ENCODE peak calls at places on chromosomes 12 and 14, in six cellular contexts. M is HCT116, U is prostate gland, T is transverse colon, S is ovary, K is breast epithelium. G is an unnamed sample.

GRCh38 chr12:11652351-11653040 is 3.0 kb downstream of the ETV6 start:
- DNase-seq in M (no peak), U (peak), T (peak), S (peak), K (peak), G (peak)

GRCh38 chr12:59651230-59651920 is 55.5 kb downstream of the SLC16A7 start:
- DNase-seq in M (no peak), U (no peak), T (no peak), S (no peak), K (no peak), G (no peak)

GRCh38 chr14:94390372-94391086 is 2.1 kb upstream of the SERPINA1 start:
- DNase-seq in M (no peak), U (peak), T (peak), S (no peak), K (peak), G (peak)

GRCh38 chr12:32448581-32448980 is 49.2 kb downstream of the FGD4 start:
- DNase-seq in M (no peak), U (no peak), T (no peak), S (no peak), K (no peak), G (no peak)

GRCh38 chr12:105365231-105365630 is 34.7 kb downstream of the C12orf75 start:
- DNase-seq in M (no peak), U (no peak), T (no peak), S (no peak), K (no peak), G (no peak)

GRCh38 chr12:122834229-122834920 is 882 bp upstream of the HIP1R start:
- DNase-seq in M (peak), U (no peak), T (peak), S (peak), K (no peak), G (peak)

GRCh38 chr12:92696240-92696639 is 6.5 kb upstream of the PLEKHG7 start:
- DNase-seq in M (no peak), U (no peak), T (peak), S (no peak), K (no peak), G (no peak)

GRCh38 chr12:101839324-101840283 is 8.8 kb upstream of the GNPTAB start:
- DNase-seq in M (peak), U (peak), T (peak), S (peak), K (peak), G (no peak)

GRCh38 chr14:34711169-34711568 is 3.2 kb downstream of the CFL2 start:
- DNase-seq in M (no peak), U (no peak), T (peak), S (no peak), K (no peak), G (no peak)

GRCh38 chr14:77158175-77158908 is 16.8 kb upstream of the ZDHHC22 start:
- DNase-seq in M (no peak), U (no peak), T (no peak), S (no peak), K (no peak), G (no peak)

GRCh38 chr14:50619569-50620141 is 48.5 kb downstream of the SAV1 start:
- DNase-seq in M (peak), U (no peak), T (no peak), S (no peak), K (no peak), G (no peak)

GRCh38 chr12:1398673-1399072 is 195.7 kb downstream of the FBXL14 start:
- DNase-seq in M (no peak), U (no peak), T (no peak), S (no peak), K (no peak), G (no peak)

GRCh38 chr12:2076196-2076570 is 23.4 kb downstream of the CACNA1C start:
- DNase-seq in M (no peak), U (no peak), T (no peak), S (peak), K (no peak), G (no peak)

GRCh38 chr12:88306471-88307069 is 164.5 kb downstream of the TMTC3 start:
- DNase-seq in M (no peak), U (no peak), T (no peak), S (no peak), K (no peak), G (no peak)

GRCh38 chr12:79194595-79194994 is 330.0 kb downstream of the SYT1 start:
- DNase-seq in M (no peak), U (no peak), T (no peak), S (no peak), K (no peak), G (no peak)

GRCh38 chr12:79186506-79186905 is 321.9 kb downstream of the SYT1 start:
- DNase-seq in M (no peak), U (no peak), T (no peak), S (no peak), K (no peak), G (no peak)

GRCh38 chr12:79187032-79187431 is 322.5 kb downstream of the SYT1 start:
- DNase-seq in M (no peak), U (no peak), T (no peak), S (no peak), K (no peak), G (no peak)

DNA sequence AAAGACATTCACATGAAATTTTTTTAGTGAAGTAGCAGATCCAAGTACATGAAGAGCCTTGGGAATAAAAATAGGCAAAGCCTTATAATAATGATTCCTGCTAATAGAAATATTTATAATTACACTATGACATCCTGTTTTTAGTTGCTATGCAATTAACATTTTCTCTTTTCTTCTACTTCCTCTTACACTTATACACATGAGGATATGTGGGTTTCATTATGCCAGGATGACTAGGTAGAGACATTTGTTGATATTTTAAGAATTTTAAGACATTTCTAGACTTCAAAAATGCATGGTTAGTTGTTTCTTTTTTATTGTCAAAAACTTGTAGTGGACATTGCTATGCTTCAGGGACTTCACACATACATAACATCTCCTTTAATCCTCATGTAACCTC is 326.8 kb downstream of the SYT1 start:
- DNase-seq in M (no peak), U (no peak), T (no peak), S (no peak), K (no peak), G (no peak)
- TF ChIP-seq POLR2A in M (no peak), U (no peak), T (no peak), S (no peak), K (no peak), G (no peak)

DNA sequence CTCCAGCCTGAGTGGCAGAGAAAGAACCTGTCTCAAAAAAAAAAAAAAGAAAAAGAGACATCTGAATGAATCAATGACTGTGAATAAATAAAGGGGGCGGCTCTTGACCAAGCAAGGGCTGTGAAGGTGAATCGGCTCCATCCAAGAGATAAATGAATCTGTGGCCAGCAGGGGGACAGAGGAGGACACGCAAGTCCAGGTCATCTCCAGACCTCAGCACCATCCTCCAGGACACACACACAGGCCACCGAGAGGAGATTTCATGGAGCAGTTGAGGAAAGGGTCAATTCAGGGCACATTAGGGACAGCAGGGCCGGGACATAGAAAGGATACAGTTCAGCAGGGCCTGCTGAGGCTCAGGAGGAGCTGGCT is 21.6 kb downstream of the TRPV4 start:
- DNase-seq in M (no peak), U (no peak), T (no peak), S (no peak), K (no peak), G (no peak)
- TF ChIP-seq CTCF in M (peak), U (no peak), T (no peak), S (no peak), K (no peak), G (no peak)

GRCh38 chr12:116166306-116166705 is 111.2 kb downstream of the MED13L start:
- DNase-seq in M (no peak), U (no peak), T (no peak), S (no peak), K (no peak), G (no peak)

GRCh38 chr12:116161588-116161987 is 115.9 kb downstream of the MED13L start:
- DNase-seq in M (no peak), U (no peak), T (no peak), S (no peak), K (no peak), G (no peak)

GRCh38 chr12:116164263-116164817 is 113.2 kb downstream of the MED13L start:
- DNase-seq in M (no peak), U (no peak), T (no peak), S (no peak), K (no peak), G (no peak)

GRCh38 chr12:116162071-116162470 is 115.4 kb downstream of the MED13L start:
- DNase-seq in M (no peak), U (no peak), T (no peak), S (no peak), K (no peak), G (no peak)

GRCh38 chr12:116164976-116165425 is 112.5 kb downstream of the MED13L start:
- DNase-seq in M (peak), U (no peak), T (no peak), S (no peak), K (no peak), G (no peak)
- H3K4me3 ChIP-seq in M (no peak), U (no peak), T (no peak), S (no peak), K (no peak), G (no peak)

DNA sequence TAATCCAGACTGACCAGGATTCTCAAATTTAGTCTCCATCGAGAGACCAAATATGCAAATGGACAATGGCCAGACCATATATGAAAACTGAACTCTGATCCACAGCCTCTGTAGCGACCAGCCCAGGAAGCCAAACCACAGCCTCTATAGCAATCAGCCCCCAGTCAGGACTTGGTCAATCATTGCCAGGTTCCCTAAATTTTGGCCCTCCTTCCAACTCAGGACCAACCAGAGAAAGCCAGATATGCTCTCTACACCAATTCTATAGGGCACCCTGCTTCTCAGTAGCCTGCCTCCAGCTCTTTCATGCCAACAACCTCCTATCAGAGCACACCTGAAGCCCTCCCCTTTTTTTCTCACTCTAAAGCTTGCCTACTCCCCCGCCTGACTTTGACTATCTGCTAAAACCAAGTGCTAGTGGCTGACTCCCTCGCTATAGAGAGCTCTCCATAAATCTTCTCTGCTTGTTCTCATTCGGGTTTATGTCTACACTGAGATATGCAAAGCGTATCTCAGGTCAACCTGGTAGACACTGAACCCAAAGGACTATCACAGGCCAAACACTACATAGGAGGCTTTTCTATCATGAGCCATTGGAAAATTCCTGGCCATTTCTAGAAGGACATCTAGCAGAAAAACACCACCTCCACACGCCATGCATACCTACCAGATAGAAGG is 110.5 kb upstream of the FUT8 start:
- DNase-seq in M (no peak), U (no peak), T (no peak), S (no peak), K (no peak), G (no peak)
- TF ChIP-seq POLR2A in M (no peak), U (no peak), T (no peak), S (no peak), K (no peak), G (no peak)

GRCh38 chr12:50642035-50642451 is 121.9 kb upstream of the ATF1 start:
- DNase-seq in M (no peak), U (no peak), T (no peak), S (no peak), K (no peak), G (no peak)

GRCh38 chr12:50640321-50640939 is 123.5 kb upstream of the ATF1 start:
- DNase-seq in M (no peak), U (no peak), T (no peak), S (no peak), K (no peak), G (no peak)

GRCh38 chr12:50641566-50641965 is 122.3 kb upstream of the ATF1 start:
- DNase-seq in M (no peak), U (no peak), T (no peak), S (no peak), K (no peak), G (no peak)

GRCh38 chr12:50639721-50640120 is 124.2 kb upstream of the ATF1 start:
- DNase-seq in M (no peak), U (no peak), T (no peak), S (no peak), K (no peak), G (no peak)

GRCh38 chr12:50642755-50643154 is 121.1 kb upstream of the ATF1 start:
- DNase-seq in M (no peak), U (peak), T (no peak), S (no peak), K (peak), G (no peak)
- TF ChIP-seq CTCF in M (no peak), U (no peak), T (no peak), S (no peak), K (no peak), G (no peak)

DNA sequence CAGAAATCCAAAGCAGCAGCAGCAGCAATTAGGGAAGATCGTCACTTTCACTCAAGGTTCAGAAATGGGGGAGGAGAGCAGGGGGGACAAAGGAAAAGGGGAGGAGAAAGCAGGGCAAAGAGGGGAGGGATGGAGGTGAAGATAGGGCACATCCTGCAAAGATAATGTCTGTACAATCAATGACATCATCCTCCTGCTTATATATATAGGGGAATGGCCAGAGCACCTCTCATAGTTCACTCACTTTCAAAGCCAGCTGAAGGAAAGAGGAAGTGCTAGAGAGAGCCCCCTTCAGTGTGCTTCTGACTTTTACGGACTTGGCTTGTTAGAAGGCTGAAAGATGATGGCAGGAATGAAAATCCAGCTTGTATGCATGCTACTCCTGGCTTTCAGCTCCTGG is at the start of gene NTS:
- DNase-seq in M (no peak), U (no peak), T (no peak), S (no peak), K (no peak), G (no peak)
- H3K4me3 ChIP-seq in M (no peak), U (no peak), T (no peak), S (no peak), K (no peak), G (no peak)

DNA sequence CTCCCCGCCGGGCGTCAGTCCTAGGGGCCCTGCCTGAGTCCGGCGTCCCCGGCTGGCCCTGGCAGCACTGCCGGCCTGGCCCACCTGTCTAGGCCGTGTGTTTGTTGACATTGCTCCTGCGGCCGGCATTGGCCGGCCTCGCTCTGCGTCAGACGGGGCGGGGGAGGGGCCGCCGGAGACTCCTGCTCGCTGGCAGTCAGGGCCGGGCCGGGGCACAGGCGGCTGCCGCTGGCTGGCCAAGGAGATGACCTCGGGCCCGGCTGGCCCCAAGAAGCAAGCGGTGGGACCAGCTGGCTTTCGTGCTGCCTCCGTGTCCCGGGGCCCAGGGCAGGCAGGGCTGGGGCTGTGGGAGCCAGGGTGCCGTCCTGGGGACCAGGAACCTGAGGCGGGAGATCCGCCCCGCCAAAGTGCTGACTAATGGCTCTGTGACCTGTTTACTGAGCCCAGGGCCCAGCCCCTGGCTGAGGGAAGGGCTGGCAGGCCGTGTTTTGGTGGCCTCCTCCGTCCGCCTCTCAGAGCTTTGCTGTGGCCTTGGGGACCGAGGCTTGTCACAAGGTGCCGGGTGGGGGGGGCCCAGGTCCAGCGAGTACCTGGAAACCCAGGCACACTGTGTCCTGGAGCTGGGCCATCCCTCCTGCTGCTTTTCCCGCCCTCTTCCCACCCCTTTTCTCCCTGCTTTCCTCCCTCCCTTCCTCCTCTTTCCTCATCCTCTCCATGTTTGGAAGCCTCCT is 1.8 kb downstream of the ULK1 start:
- DNase-seq in M (peak), U (peak), T (peak), S (peak), K (peak), G (peak)
- TF ChIP-seq POLR2A in M (peak), U (peak), T (peak), S (peak), K (peak), G (no peak)

GRCh38 chr14:76115010-76115422 is 36.7 kb upstream of the GPATCH2L start:
- DNase-seq in M (no peak), U (no peak), T (no peak), S (no peak), K (no peak), G (no peak)
- TF ChIP-seq CTCF in M (no peak), U (no peak), T (no peak), S (no peak), K (no peak), G (no peak)

G was measured in lower leg skin.